ENCODE peak calls at places on chromosomes 11 and 22, in ten cellular contexts. Q is OCI-LY7; Z is colonic mucosa; V is heart right ventricle; K is upper lobe of right lung; O is A549; C is CD4-positive, CD25-positive, alpha-beta regulatory T cell; R is neuronal stem cell; G is endodermal cell; U is CD8-positive, alpha-beta T cell. F is an unnamed sample. For H3K4me1, the result is how much of the 10 kb centered on the place peaks cover.

GRCh38 chr11:114031599-114032320 is 27.8 kb upstream of the ZBTB16 start:
- DNase-seq in Q (no peak), Z (no peak), V (no peak), K (peak), O (no peak), C (no peak), R (no peak), G (no peak), U (no peak), F (no peak)

GRCh38 chr11:2975594-2975993 is 16.5 kb downstream of the NAP1L4 start:
- DNase-seq in Q (peak), Z (no peak), V (no peak), K (no peak), O (peak), C (peak), R (no peak), G (peak), U (peak), F (no peak)

GRCh38 chr11:33624082-33624481 is 76.5 kb downstream of the C11orf91 start:
- DNase-seq in Q (no peak), Z (no peak), V (peak), K (no peak), O (no peak), C (no peak), R (no peak), G (no peak), U (no peak), F (no peak)

GRCh38 chr11:64867748-64868462 is 10.5 kb downstream of the EHD1 start:
- DNase-seq in Q (no peak), Z (no peak), V (no peak), K (no peak), O (no peak), C (no peak), R (no peak), G (no peak), U (no peak), F (no peak)

GRCh38 chr11:67270256-67271211 is 4.3 kb downstream of the GRK2 start:
- DNase-seq in Q (peak), Z (peak), V (peak), K (peak), O (no peak), C (peak), R (no peak), G (peak), U (no peak), F (peak)

GRCh38 chr11:11608783-11609232 is 13.0 kb downstream of the GALNT18 start:
- DNase-seq in Q (no peak), Z (no peak), V (no peak), K (no peak), O (peak), C (no peak), R (no peak), G (no peak), U (no peak), F (no peak)

GRCh38 chr11:46247664-46248063 is 29.8 kb upstream of the CREB3L1 start:
- DNase-seq in Q (peak), Z (peak), V (no peak), K (no peak), O (peak), C (peak), R (peak), G (peak), U (peak), F (no peak)

GRCh38 chr11:66151273-66151672 is 81.2 kb downstream of the PACS1 start:
- DNase-seq in Q (no peak), Z (no peak), V (no peak), K (no peak), O (no peak), C (no peak), R (no peak), G (no peak), U (no peak), F (no peak)

GRCh38 chr11:33227578-33228261 is 29.5 kb upstream of the HIPK3 start:
- DNase-seq in Q (no peak), Z (no peak), V (no peak), K (no peak), O (no peak), C (no peak), R (no peak), G (no peak), U (no peak), F (no peak)

GRCh38 chr11:106415510-106415909 is 338.0 kb downstream of the AASDHPPT start:
- DNase-seq in Q (no peak), Z (no peak), V (no peak), K (no peak), O (no peak), C (no peak), R (no peak), G (no peak), U (no peak), F (no peak)

GRCh38 chr11:66133216-66133775 is 63.2 kb downstream of the PACS1 start:
- DNase-seq in Q (peak), Z (no peak), V (no peak), K (no peak), O (no peak), C (no peak), R (no peak), G (no peak), U (no peak), F (no peak)

GRCh38 chr22:48885919-48886305 is 941.8 kb downstream of the BRD1 start:
- DNase-seq in Q (no peak), Z (no peak), V (no peak), K (peak), O (no peak), C (no peak), R (no peak), G (peak), U (no peak), F (no peak)

GRCh38 chr11:36008576-36008975 is 64.7 kb downstream of the LDLRAD3 start:
- DNase-seq in Q (no peak), Z (no peak), V (no peak), K (no peak), O (no peak), C (no peak), R (no peak), G (no peak), U (no peak), F (no peak)

GRCh38 chr22:43828711-43829447 is 16.8 kb upstream of the EFCAB6 start:
- DNase-seq in Q (no peak), Z (peak), V (peak), K (peak), O (peak), C (no peak), R (no peak), G (peak), U (no peak), F (no peak)

GRCh38 chr11:31646206-31646605 is 136.6 kb downstream of the ELP4 start:
- DNase-seq in Q (no peak), Z (no peak), V (no peak), K (no peak), O (peak), C (no peak), R (no peak), G (no peak), U (no peak), F (no peak)

GRCh38 chr11:113324250-113324649 is 9.9 kb downstream of the TTC12 start:
- DNase-seq in Q (no peak), Z (no peak), V (no peak), K (no peak), O (no peak), C (no peak), R (no peak), G (no peak), U (no peak), F (no peak)

GRCh38 chr11:29093416-29093815 is 923.4 kb downstream of the KCNA4 start:
- DNase-seq in Q (no peak), Z (no peak), V (no peak), K (no peak), O (peak), C (no peak), R (no peak), G (no peak), U (no peak), F (no peak)

GRCh38 chr11:117877120-117877784 is 794 bp upstream of the FXYD6 start:
- DNase-seq in Q (no peak), Z (no peak), V (no peak), K (no peak), O (no peak), C (no peak), R (no peak), G (peak), U (peak), F (peak)

GRCh38 chr11:111347723-111348115 is 31.4 kb downstream of the POU2AF1 start:
- DNase-seq in Q (no peak), Z (no peak), V (no peak), K (no peak), O (no peak), C (no peak), R (no peak), G (peak), U (no peak), F (no peak)

GRCh38 chr11:3132831-3133455 is 32.2 kb downstream of the OSBPL5 start:
- DNase-seq in Q (no peak), Z (no peak), V (no peak), K (peak), O (no peak), C (no peak), R (no peak), G (peak), U (no peak), F (peak)

GRCh38 chr22:45976351-45977002 is 485 bp downstream of the WNT7B start:
- DNase-seq in Q (no peak), Z (no peak), V (no peak), K (peak), O (no peak), C (no peak), R (no peak), G (no peak), U (no peak), F (no peak)

GRCh38 chr11:132895340-132895739 is 637.0 kb downstream of the OPCML start:
- DNase-seq in Q (no peak), Z (no peak), V (no peak), K (no peak), O (no peak), C (no peak), R (no peak), G (no peak), U (no peak), F (no peak)

GRCh38 chr11:85656777-85657176 is 8.2 kb downstream of the CREBZF start:
- DNase-seq in Q (no peak), Z (no peak), V (no peak), K (no peak), O (no peak), C (no peak), R (no peak), G (no peak), U (no peak), F (no peak)

GRCh38 chr11:11993814-11994213 is 14.6 kb downstream of the DKK3 start:
- DNase-seq in Q (no peak), Z (no peak), V (no peak), K (peak), O (peak), C (no peak), R (no peak), G (no peak), U (no peak), F (no peak)

GRCh38 chr11:95306816-95307215 is 75.8 kb upstream of the SESN3 start:
- DNase-seq in Q (no peak), Z (no peak), V (no peak), K (no peak), O (no peak), C (no peak), R (no peak), G (no peak), U (no peak), F (no peak)

GRCh38 chr11:30914143-30914762 is 328.1 kb upstream of the MPPED2 start:
- DNase-seq in Q (peak), Z (peak), V (peak), K (peak), O (peak), C (no peak), R (peak), G (peak), U (no peak), F (peak)

GRCh38 chr11:14980854-14981253 is 8.7 kb upstream of the CALCA start:
- DNase-seq in Q (no peak), Z (no peak), V (no peak), K (no peak), O (peak), C (no peak), R (no peak), G (no peak), U (no peak), F (no peak)

GRCh38 chr11:110430267-110431211 is 791 bp downstream of the FDX1 start:
- DNase-seq in Q (peak), Z (peak), V (peak), K (peak), O (no peak), C (peak), R (peak), G (no peak), U (peak), F (no peak)

GRCh38 chr11:106309070-106309684 is 231.7 kb downstream of the AASDHPPT start:
- DNase-seq in Q (no peak), Z (no peak), V (no peak), K (no peak), O (no peak), C (no peak), R (no peak), G (no peak), U (no peak), F (no peak)

GRCh38 chr22:24233235-24233634 is 11.6 kb downstream of the GGT5 start:
- DNase-seq in Q (no peak), Z (no peak), V (no peak), K (no peak), O (no peak), C (no peak), R (no peak), G (no peak), U (no peak), F (no peak)

GRCh38 chr11:125261471-125262087 is 97.0 kb downstream of the PKNOX2 start:
- DNase-seq in Q (no peak), Z (no peak), V (no peak), K (no peak), O (no peak), C (no peak), R (no peak), G (no peak), U (no peak), F (no peak)

DNA sequence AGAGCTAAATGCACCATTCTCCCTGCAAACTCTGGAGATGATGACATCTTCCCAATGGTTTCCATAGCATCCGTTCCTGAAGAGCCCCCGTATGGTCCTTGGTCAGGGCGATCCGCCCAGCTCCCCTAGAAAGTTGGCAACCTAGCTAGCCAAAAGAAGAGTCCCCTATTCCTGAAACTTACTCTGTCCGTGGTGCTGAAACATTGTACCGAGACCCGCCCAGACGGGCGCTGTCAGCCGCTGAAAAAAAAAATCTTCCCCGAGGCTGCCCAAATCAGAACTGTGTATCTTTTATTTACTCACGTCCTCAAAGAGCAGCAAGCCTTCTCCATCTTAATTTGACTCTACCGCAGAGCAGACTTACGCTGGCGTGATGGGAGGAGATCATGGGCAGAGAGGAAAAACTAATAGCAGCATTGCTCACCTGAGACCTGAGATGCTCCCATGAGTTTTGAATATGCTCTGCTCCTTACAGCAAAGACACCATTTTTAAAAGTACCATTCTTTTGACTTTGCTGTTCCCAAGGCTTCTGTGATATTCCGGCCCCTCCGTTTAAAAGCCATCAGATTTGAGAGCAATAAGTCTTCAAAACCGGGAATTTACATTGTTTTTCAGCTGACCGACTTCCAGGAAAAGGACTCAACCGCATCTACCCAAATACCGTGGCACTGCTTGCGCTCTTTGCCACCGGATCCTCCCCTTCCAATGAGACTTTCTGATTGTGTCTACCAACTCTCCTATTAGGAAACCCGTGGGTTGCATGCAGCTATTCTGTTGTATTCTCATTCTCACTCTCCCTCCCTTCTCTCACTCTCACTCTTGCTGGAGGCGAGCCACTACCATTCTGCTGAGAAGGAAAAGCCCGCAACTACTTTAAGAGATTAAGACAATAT is at the start of gene SLC17A6:
- DNase-seq in Q (peak), Z (no peak), V (no peak), K (no peak), O (peak), C (peak), R (peak), G (peak), U (no peak), F (no peak)
- H3K4me3 ChIP-seq in Q (no peak), Z (no peak), V (no peak), K (no peak), O (no peak), C (no peak), R (no peak), G (peak), U (no peak), F (no peak)

GRCh38 chr22:20131593-20131855 is at the start of gene ZDHHC8:
- DNase-seq in Q (no peak), Z (no peak), V (peak), K (peak), O (no peak), C (peak), R (no peak), G (no peak), U (peak), F (no peak)

GRCh38 chr22:20131856-20132685 is 467 bp downstream of the ZDHHC8 start:
- DNase-seq in Q (no peak), Z (no peak), V (peak), K (peak), O (no peak), C (peak), R (no peak), G (no peak), U (no peak), F (no peak)

GRCh38 chr22:20133930-20134549 is 2.4 kb downstream of the ZDHHC8 start:
- DNase-seq in Q (no peak), Z (no peak), V (no peak), K (no peak), O (no peak), C (no peak), R (no peak), G (no peak), U (no peak), F (no peak)

GRCh38 chr22:20130739-20131592 is 638 bp upstream of the ZDHHC8 start:
- DNase-seq in Q (no peak), Z (peak), V (peak), K (peak), O (peak), C (peak), R (peak), G (peak), U (peak), F (peak)

GRCh38 chr22:20132686-20133246 is 1.2 kb downstream of the ZDHHC8 start:
- DNase-seq in Q (no peak), Z (no peak), V (no peak), K (no peak), O (no peak), C (no peak), R (no peak), G (no peak), U (no peak), F (no peak)
- H3K4me1 ChIP-seq in Q (under half), Z (under half), V (half or more), K (under half), O (under half), C (under half), R (under half), G (under half), U (half or more), F (under half)

DNA sequence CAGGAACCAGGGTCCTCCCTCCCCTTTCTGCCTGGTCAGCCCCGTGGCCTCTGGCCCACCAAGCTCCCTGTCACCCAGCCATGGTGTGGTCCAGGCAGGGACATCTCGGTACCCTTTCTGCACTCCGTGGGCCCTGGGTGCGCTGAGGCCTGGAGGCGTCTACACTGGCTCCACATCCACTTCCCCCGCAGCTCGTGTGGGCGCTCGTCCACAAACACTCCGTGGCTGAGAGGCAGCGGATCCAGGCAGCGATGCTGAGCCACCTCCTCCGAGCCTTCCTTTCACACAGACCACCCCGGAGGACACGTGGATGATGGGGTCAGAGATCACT is 16.1 kb downstream of the RNH1 start:
- DNase-seq in Q (no peak), Z (no peak), V (no peak), K (no peak), O (no peak), C (no peak), R (no peak), G (no peak), U (no peak), F (no peak)
- H3K4me3 ChIP-seq in Q (no peak), Z (no peak), V (no peak), K (no peak), O (no peak), C (no peak), R (no peak), G (no peak), U (no peak), F (no peak)

DNA sequence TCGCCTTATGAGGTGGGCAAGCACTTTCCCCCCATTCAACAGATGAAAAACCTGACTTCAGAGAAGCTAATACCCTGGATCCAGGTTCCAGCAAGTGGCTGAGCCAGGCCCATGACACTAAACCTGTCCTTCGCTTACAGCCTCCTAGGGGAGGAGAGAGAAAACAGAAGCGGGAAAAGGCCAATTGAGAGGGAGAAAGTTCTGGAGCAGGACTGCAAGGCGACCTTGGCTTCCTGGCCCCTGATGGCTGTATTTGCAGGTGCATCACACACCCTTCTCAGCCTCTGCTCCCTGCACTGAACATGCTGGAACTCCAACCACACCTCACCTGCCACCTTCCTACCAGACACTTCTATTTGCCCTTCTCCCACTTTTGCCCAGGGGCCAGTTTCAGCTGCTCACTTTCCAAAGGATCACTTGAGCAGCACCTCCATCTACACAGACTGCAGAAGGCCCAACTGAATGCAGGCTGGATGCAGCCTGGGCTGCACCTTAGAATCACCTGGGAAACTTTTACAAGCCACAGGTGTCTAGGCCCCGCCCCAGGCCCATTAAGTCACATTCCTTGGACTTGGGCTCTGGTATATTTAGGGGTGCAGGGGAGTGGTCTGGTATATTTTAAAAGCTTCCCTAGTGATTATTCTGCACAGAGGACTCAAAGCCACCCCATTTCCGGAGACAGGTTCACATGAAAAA is 14.3 kb upstream of the ADA2 start:
- DNase-seq in Q (no peak), Z (no peak), V (no peak), K (no peak), O (no peak), C (no peak), R (no peak), G (peak), U (no peak), F (no peak)
- H3K4me1 ChIP-seq in Q (under half), Z (under half), V (under half), K (under half), O (under half), C (under half), R (under half), G (under half), U (under half), F (under half)

GRCh38 chr11:123431619-123432018 is 1.6 kb downstream of the GRAMD1B start:
- DNase-seq in Q (no peak), Z (no peak), V (no peak), K (no peak), O (no peak), C (peak), R (no peak), G (peak), U (no peak), F (no peak)

GRCh38 chr11:123429851-123430735 is at the start of gene GRAMD1B:
- DNase-seq in Q (no peak), Z (peak), V (peak), K (peak), O (peak), C (peak), R (peak), G (peak), U (peak), F (peak)

GRCh38 chr11:123430736-123431356 is 777 bp downstream of the GRAMD1B start:
- DNase-seq in Q (no peak), Z (peak), V (peak), K (peak), O (peak), C (peak), R (peak), G (peak), U (peak), F (peak)

GRCh38 chr11:123428221-123428631 is 1.8 kb upstream of the GRAMD1B start:
- DNase-seq in Q (no peak), Z (no peak), V (no peak), K (no peak), O (no peak), C (no peak), R (no peak), G (no peak), U (no peak), F (peak)

DNA sequence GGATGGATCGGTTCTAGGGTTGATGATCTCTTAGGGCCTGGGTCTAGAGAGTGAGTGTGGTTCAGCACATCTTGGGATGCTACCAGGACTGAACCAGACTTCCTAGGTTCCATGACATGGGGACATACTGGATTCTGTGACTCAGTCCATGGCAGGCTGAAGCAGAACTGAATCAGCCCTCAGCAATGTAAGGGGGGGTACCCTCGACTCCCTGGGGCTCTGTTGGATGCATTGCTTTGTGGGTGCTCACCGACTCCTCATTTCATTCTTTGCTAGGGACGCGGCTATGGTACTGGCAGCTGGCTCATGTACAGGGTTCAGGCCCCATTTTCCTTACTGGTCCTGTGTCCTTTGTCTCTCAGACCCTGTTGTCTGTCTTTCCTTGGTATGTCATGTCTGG is 733 bp upstream of the GRAMD1B start:
- DNase-seq in Q (no peak), Z (no peak), V (no peak), K (no peak), O (no peak), C (no peak), R (no peak), G (no peak), U (no peak), F (no peak)
- H3K4me3 ChIP-seq in Q (no peak), Z (no peak), V (no peak), K (no peak), O (peak), C (peak), R (no peak), G (peak), U (peak), F (no peak)